ENCODE peak calls at places on chromosomes 1 and 21, in nine cellular contexts. One of them, this sample, is unnamed.

GRCh38 chr1:154866257-154866994 is 3.7 kb downstream of the KCNN3 start:
- DNase-seq in uterus: no peak
- DNase-seq in stimulated activated CD8-positive, alpha-beta memory T cell treated with anti-CD3 and anti-CD28 coated beads, Interleukin-4, amount 100 ng/mL, for 1 hour: no peak
- DNase-seq in AG04450: no peak
- DNase-seq in naive B cell: no peak
- DNase-seq in lung: no peak
- DNase-seq in CD8-positive, alpha-beta memory T cell: no peak
- DNase-seq in Daoy: peak; percentile 95
- DNase-seq in HT-29: no peak
- DNase-seq in this sample: no peak

GRCh38 chr1:87556326-87556725 is 227.6 kb downstream of the LMO4 start:
- DNase-seq in AG04450: no peak
- DNase-seq in CD8-positive, alpha-beta memory T cell: no peak
- DNase-seq in HT-29: no peak
- DNase-seq in lung: no peak
- DNase-seq in Daoy: no peak
- DNase-seq in naive B cell: no peak
- DNase-seq in stimulated activated CD8-positive, alpha-beta memory T cell treated with anti-CD3 and anti-CD28 coated beads, Interleukin-4, amount 100 ng/mL, for 1 hour: no peak
- DNase-seq in uterus: no peak
- DNase-seq in this sample: no peak

GRCh38 chr1:50704126-50704525 is 255.9 kb downstream of the FAF1 start:
- DNase-seq in lung: no peak
- DNase-seq in stimulated activated CD8-positive, alpha-beta memory T cell treated with anti-CD3 and anti-CD28 coated beads, Interleukin-4, amount 100 ng/mL, for 1 hour: no peak
- DNase-seq in HT-29: peak; percentile 59
- DNase-seq in naive B cell: peak; percentile 11
- DNase-seq in CD8-positive, alpha-beta memory T cell: no peak
- DNase-seq in uterus: no peak
- DNase-seq in Daoy: peak; percentile 18
- DNase-seq in AG04450: peak; percentile 6
- DNase-seq in this sample: peak; percentile 28

GRCh38 chr1:2304921-2305681 is 77.0 kb downstream of the SKI start:
- DNase-seq in lung: no peak
- DNase-seq in HT-29: no peak
- DNase-seq in CD8-positive, alpha-beta memory T cell: peak; percentile 60
- DNase-seq in uterus: no peak
- DNase-seq in stimulated activated CD8-positive, alpha-beta memory T cell treated with anti-CD3 and anti-CD28 coated beads, Interleukin-4, amount 100 ng/mL, for 1 hour: no peak
- DNase-seq in naive B cell: no peak
- DNase-seq in AG04450: no peak
- DNase-seq in Daoy: no peak
- DNase-seq in this sample: no peak

GRCh38 chr1:178417858-178418257 is 78.9 kb downstream of the CLEC20A start:
- DNase-seq in uterus: no peak
- DNase-seq in lung: no peak
- DNase-seq in CD8-positive, alpha-beta memory T cell: no peak
- DNase-seq in AG04450: peak; percentile 20
- DNase-seq in stimulated activated CD8-positive, alpha-beta memory T cell treated with anti-CD3 and anti-CD28 coated beads, Interleukin-4, amount 100 ng/mL, for 1 hour: no peak
- DNase-seq in HT-29: peak; percentile 76
- DNase-seq in Daoy: peak; percentile 55
- DNase-seq in naive B cell: no peak
- DNase-seq in this sample: peak; percentile 80

GRCh38 chr1:203143671-203144070 is 16.1 kb downstream of the ADORA1 start:
- DNase-seq in stimulated activated CD8-positive, alpha-beta memory T cell treated with anti-CD3 and anti-CD28 coated beads, Interleukin-4, amount 100 ng/mL, for 1 hour: no peak
- DNase-seq in Daoy: no peak
- DNase-seq in naive B cell: no peak
- DNase-seq in CD8-positive, alpha-beta memory T cell: no peak
- DNase-seq in uterus: no peak
- DNase-seq in HT-29: no peak
- DNase-seq in lung: no peak
- DNase-seq in AG04450: no peak
- DNase-seq in this sample: no peak

GRCh38 chr1:245448858-245449534 is 294.2 kb downstream of the KIF26B start:
- DNase-seq in naive B cell: no peak
- DNase-seq in Daoy: no peak
- DNase-seq in HT-29: no peak
- DNase-seq in AG04450: peak; percentile 27
- DNase-seq in stimulated activated CD8-positive, alpha-beta memory T cell treated with anti-CD3 and anti-CD28 coated beads, Interleukin-4, amount 100 ng/mL, for 1 hour: no peak
- DNase-seq in uterus: no peak
- DNase-seq in CD8-positive, alpha-beta memory T cell: no peak
- DNase-seq in lung: no peak
- DNase-seq in this sample: no peak

GRCh38 chr1:180907313-180908055 is 5.2 kb upstream of the KIAA1614 start:
- DNase-seq in HT-29: no peak
- DNase-seq in stimulated activated CD8-positive, alpha-beta memory T cell treated with anti-CD3 and anti-CD28 coated beads, Interleukin-4, amount 100 ng/mL, for 1 hour: no peak
- DNase-seq in naive B cell: no peak
- DNase-seq in uterus: no peak
- DNase-seq in lung: no peak
- DNase-seq in AG04450: no peak
- DNase-seq in Daoy: no peak
- DNase-seq in CD8-positive, alpha-beta memory T cell: no peak
- DNase-seq in this sample: no peak

GRCh38 chr1:33295450-33296081 is 25.3 kb downstream of the A3GALT2 start:
- DNase-seq in naive B cell: peak; percentile 72
- DNase-seq in HT-29: peak; percentile 95
- DNase-seq in AG04450: peak; percentile 49
- DNase-seq in Daoy: peak; percentile 87
- DNase-seq in CD8-positive, alpha-beta memory T cell: peak; percentile 80
- DNase-seq in stimulated activated CD8-positive, alpha-beta memory T cell treated with anti-CD3 and anti-CD28 coated beads, Interleukin-4, amount 100 ng/mL, for 1 hour: peak; percentile 88
- DNase-seq in uterus: peak; percentile 88
- DNase-seq in lung: peak; percentile 87
- DNase-seq in this sample: peak; percentile 70

GRCh38 chr1:174399211-174399610 is 48.6 kb upstream of the GPR52 start:
- DNase-seq in lung: no peak
- DNase-seq in HT-29: no peak
- DNase-seq in Daoy: no peak
- DNase-seq in stimulated activated CD8-positive, alpha-beta memory T cell treated with anti-CD3 and anti-CD28 coated beads, Interleukin-4, amount 100 ng/mL, for 1 hour: no peak
- DNase-seq in AG04450: no peak
- DNase-seq in naive B cell: no peak
- DNase-seq in CD8-positive, alpha-beta memory T cell: no peak
- DNase-seq in uterus: no peak
- DNase-seq in this sample: no peak

GRCh38 chr1:51897699-51898031 is 19.1 kb upstream of the NRDC start:
- DNase-seq in HT-29: no peak
- DNase-seq in AG04450: peak; percentile 85
- DNase-seq in CD8-positive, alpha-beta memory T cell: no peak
- DNase-seq in lung: no peak
- DNase-seq in uterus: no peak
- DNase-seq in stimulated activated CD8-positive, alpha-beta memory T cell treated with anti-CD3 and anti-CD28 coated beads, Interleukin-4, amount 100 ng/mL, for 1 hour: no peak
- DNase-seq in Daoy: peak; percentile 82
- DNase-seq in naive B cell: no peak
- DNase-seq in this sample: peak; percentile 15

GRCh38 chr1:230144765-230145504 is 77.9 kb downstream of the GALNT2 start:
- DNase-seq in Daoy: no peak
- DNase-seq in CD8-positive, alpha-beta memory T cell: no peak
- DNase-seq in naive B cell: no peak
- DNase-seq in lung: no peak
- DNase-seq in AG04450: no peak
- DNase-seq in uterus: no peak
- DNase-seq in HT-29: no peak
- DNase-seq in stimulated activated CD8-positive, alpha-beta memory T cell treated with anti-CD3 and anti-CD28 coated beads, Interleukin-4, amount 100 ng/mL, for 1 hour: no peak
- DNase-seq in this sample: no peak

GRCh38 chr21:34276711-34277425 is 86.9 kb upstream of the KCNE2 start:
- DNase-seq in Daoy: no peak
- DNase-seq in naive B cell: no peak
- DNase-seq in CD8-positive, alpha-beta memory T cell: no peak
- DNase-seq in lung: no peak
- DNase-seq in stimulated activated CD8-positive, alpha-beta memory T cell treated with anti-CD3 and anti-CD28 coated beads, Interleukin-4, amount 100 ng/mL, for 1 hour: no peak
- DNase-seq in HT-29: no peak
- DNase-seq in uterus: no peak
- DNase-seq in AG04450: no peak
- DNase-seq in this sample: no peak

GRCh38 chr1:233490488-233490887 is 123.4 kb upstream of the KCNK1 start:
- DNase-seq in uterus: no peak
- DNase-seq in Daoy: no peak
- DNase-seq in lung: no peak
- DNase-seq in stimulated activated CD8-positive, alpha-beta memory T cell treated with anti-CD3 and anti-CD28 coated beads, Interleukin-4, amount 100 ng/mL, for 1 hour: no peak
- DNase-seq in AG04450: no peak
- DNase-seq in HT-29: no peak
- DNase-seq in naive B cell: no peak
- DNase-seq in CD8-positive, alpha-beta memory T cell: no peak
- DNase-seq in this sample: no peak